ENCODE peak calls at places on chromosome 14, in seven cellular contexts. D is MM.1S, W is foreskin fibroblast, V is foreskin keratinocyte, B is osteocyte, A is sciatic nerve, K is posterior cingulate gyrus. N is an unnamed sample.

GRCh38 chr14:75995372-75996041 is 9.9 kb downstream of the IFT43 start:
- DNase-seq in K (no peak), V (no peak), B (no peak), A (no peak), W (peak; percentile 91), D (no peak), N (no peak)

GRCh38 chr14:102723650-102724049 is 53.6 kb upstream of the TRAF3 start:
- DNase-seq in B (no peak), V (no peak), W (no peak), A (no peak), K (no peak), D (no peak), N (no peak)

GRCh38 chr14:106831322-106831720 is 1304.9 kb downstream of the TMEM121 start:
- DNase-seq in B (peak; percentile 86), W (no peak), V (no peak), A (no peak), D (peak; percentile 93), K (no peak), N (no peak)

GRCh38 chr14:51093371-51094281 is 1.3 kb downstream of the TRIM9 start:
- DNase-seq in D (no peak), W (peak; percentile 27), B (no peak), A (peak; percentile 64), V (no peak), K (peak; percentile 79), N (no peak)

GRCh38 chr14:91888641-91889476 is 21.5 kb upstream of the TC2N start:
- DNase-seq in B (no peak), A (peak; percentile 37), D (no peak), W (no peak), V (no peak), K (no peak), N (no peak)

GRCh38 chr14:68794130-68794855 is 1.4 kb upstream of the ZFP36L1 start:
- DNase-seq in D (peak; percentile 68), K (peak; percentile 47), B (no peak), A (peak; percentile 91), W (peak; percentile 98), V (no peak), N (peak; percentile 81)

GRCh38 chr14:83520837-83521236 is 1987.2 kb upstream of the SEL1L start:
- DNase-seq in B (no peak), D (no peak), V (no peak), K (no peak), W (peak; percentile 89), A (no peak), N (no peak)

GRCh38 chr14:64879635-64880381 is at the start of gene SPTB:
- DNase-seq in K (peak; percentile 66), W (peak; percentile 11), D (peak; percentile 58), B (no peak), A (no peak), V (no peak), N (no peak)

GRCh38 chr14:101008631-101009336 is 105.3 kb upstream of the RTL1 start:
- DNase-seq in K (no peak), A (peak; percentile 28), B (peak; percentile 62), W (peak; percentile 82), V (no peak), D (no peak), N (no peak)

GRCh38 chr14:103707329-103708263 is 7.7 kb downstream of the XRCC3 start:
- DNase-seq in W (peak; percentile 82), K (no peak), D (no peak), V (no peak), B (no peak), A (no peak), N (no peak)

GRCh38 chr14:92493024-92493423 is 20.6 kb upstream of the RIN3 start:
- DNase-seq in W (no peak), D (no peak), V (no peak), B (no peak), K (no peak), A (no peak), N (no peak)

GRCh38 chr14:53310412-53310811 is 157.3 kb upstream of the DDHD1 start:
- DNase-seq in W (no peak), B (no peak), V (no peak), A (no peak), D (no peak), K (no peak), N (no peak)

GRCh38 chr14:36021030-36021422 is 155.5 kb downstream of the PTCSC3 start:
- DNase-seq in D (no peak), K (no peak), W (no peak), V (no peak), B (no peak), A (no peak), N (no peak)

GRCh38 chr14:72554401-72554800 is 339.5 kb downstream of the DPF3 start:
- DNase-seq in D (no peak), A (no peak), K (no peak), B (no peak), W (no peak), V (no peak), N (no peak)

GRCh38 chr14:93084866-93085857 is 30.6 kb downstream of the ITPK1 start:
- DNase-seq in W (no peak), V (no peak), K (no peak), A (no peak), D (no peak), B (no peak), N (no peak)

GRCh38 chr14:93709249-93709648 is 79.0 kb downstream of the PRIMA1 start:
- DNase-seq in K (no peak), W (peak; percentile 2), A (no peak), V (no peak), D (no peak), B (no peak), N (no peak)

GRCh38 chr14:65810326-65810725 is 397.8 kb downstream of the FUT8 start:
- DNase-seq in W (no peak), V (no peak), B (no peak), K (no peak), A (no peak), D (no peak), N (no peak)

GRCh38 chr14:69850086-69850735 is 29.0 kb upstream of the SMOC1 start:
- DNase-seq in W (no peak), K (peak; percentile 11), A (no peak), V (no peak), B (no peak), D (no peak), N (no peak)

GRCh38 chr14:103880334-103880985 is 33.1 kb upstream of the PPP1R13B start:
- DNase-seq in V (no peak), B (no peak), K (peak; percentile 58), A (peak; percentile 90), D (no peak), W (peak; percentile 86), N (no peak)

GRCh38 chr14:100802766-100803693 is 22.9 kb upstream of the MEG3 start:
- DNase-seq in V (no peak), D (no peak), W (no peak), K (no peak), A (no peak), B (no peak), N (no peak)

GRCh38 chr14:101254805-101255764 is 306.2 kb upstream of the DIO3 start:
- DNase-seq in K (no peak), A (no peak), B (peak; percentile 77), D (no peak), W (no peak), V (no peak), N (no peak)

GRCh38 chr14:75982724-75983358 is 1.0 kb upstream of the TGFB3 start:
- DNase-seq in A (peak; percentile 86), B (peak; percentile 90), W (peak; percentile 81), V (no peak), K (peak; percentile 41), D (peak; percentile 33), N (no peak)

GRCh38 chr14:72632727-72633126 is 261.2 kb downstream of the DPF3 start:
- DNase-seq in W (no peak), A (no peak), D (no peak), K (no peak), B (no peak), V (no peak), N (no peak)

GRCh38 chr14:103273847-103274615 is 60.0 kb upstream of the EIF5 start:
- DNase-seq in W (no peak), A (no peak), D (no peak), V (no peak), B (peak; percentile 84), K (no peak), N (no peak)

GRCh38 chr14:55107766-55108554 is 21.1 kb upstream of the LGALS3 start:
- DNase-seq in V (peak; percentile 73), A (peak; percentile 90), B (peak; percentile 94), K (peak; percentile 56), W (peak; percentile 99), D (no peak), N (peak; percentile 83)

GRCh38 chr14:77882098-77882497 is 82.2 kb downstream of the ADCK1 start:
- DNase-seq in K (peak; percentile 54), V (peak; percentile 40), W (peak; percentile 51), D (no peak), B (no peak), A (no peak), N (no peak)

GRCh38 chr14:56760164-56760914 is 49.9 kb downstream of the OTX2 start:
- DNase-seq in A (no peak), W (no peak), K (no peak), B (no peak), V (peak; percentile 5), D (no peak), N (no peak)

GRCh38 chr14:77143071-77143470 is 1.5 kb upstream of the ZDHHC22 start:
- DNase-seq in D (no peak), W (no peak), B (no peak), A (no peak), K (peak; percentile 36), V (no peak), N (no peak)

GRCh38 chr14:55523321-55523720 is 56.7 kb upstream of the KTN1 start:
- DNase-seq in V (no peak), W (no peak), D (no peak), A (no peak), B (no peak), K (no peak), N (no peak)